ENCODE peak calls at places on chromosomes 11 and 22, in five cellular contexts. P, C, N, W and G are unnamed samples.

GRCh38 chr11:112106070-112106469 is 19.4 kb downstream of the SDHD start:
- DNase-seq in C (no peak), W (no peak), P (no peak), N (no peak), G (no peak)

GRCh38 chr11:108632041-108632440 is 32.8 kb upstream of the DDX10 start:
- DNase-seq in W (no peak), P (peak), N (no peak), C (no peak), G (no peak)

GRCh38 chr11:79609511-79609910 is 168.7 kb upstream of the TENM4 start:
- DNase-seq in N (no peak), C (no peak), W (no peak), P (no peak), G (no peak)

GRCh38 chr11:47946682-47947575 is 33.4 kb upstream of the PTPRJ start:
- DNase-seq in W (peak), P (peak), C (no peak), N (no peak), G (no peak)

GRCh38 chr11:115581871-115582639 is 77.8 kb upstream of the CADM1 start:
- DNase-seq in W (no peak), C (no peak), N (no peak), P (no peak), G (no peak)

GRCh38 chr11:19828382-19829108 is 115.9 kb downstream of the NAV2 start:
- DNase-seq in P (peak), W (no peak), C (no peak), N (no peak), G (peak)

GRCh38 chr22:29334696-29335344 is 19.3 kb upstream of the RASL10A start:
- DNase-seq in P (no peak), C (no peak), W (no peak), N (no peak), G (no peak)

GRCh38 chr11:64271339-64272132 is 12.9 kb downstream of the BAD start:
- DNase-seq in C (peak), W (peak), N (peak), P (peak), G (peak)

GRCh38 chr11:128498846-128499245 is 88.5 kb downstream of the ETS1 start:
- DNase-seq in N (no peak), W (no peak), P (peak), C (no peak), G (no peak)

GRCh38 chr22:39908737-39909136 is 7.9 kb downstream of the GRAP2 start:
- DNase-seq in P (peak), W (no peak), N (no peak), C (no peak), G (no peak)

GRCh38 chr22:23357028-23357427 is 176.7 kb downstream of the BCR start:
- DNase-seq in N (no peak), P (no peak), C (no peak), W (no peak), G (no peak)

GRCh38 chr22:29816128-29816527 is 21.9 kb downstream of the ASCC2 start:
- DNase-seq in C (no peak), W (peak), P (peak), N (no peak), G (no peak)

GRCh38 chr11:119206512-119207299 is 567 bp downstream of the CBL start:
- DNase-seq in C (no peak), W (peak), N (no peak), P (peak), G (no peak)

GRCh38 chr11:91158297-91158696 is 935.4 kb upstream of the CHORDC1 start:
- DNase-seq in N (no peak), C (no peak), W (no peak), P (no peak), G (no peak)